ENCODE peak calls at places on chromosome 22, in four cellular contexts. B is nephron progenitor cell, J is thyroid gland, V is neural progenitor cell. R is an unnamed sample.
A peak's percentile ranks its signal among the peaks of the same experiment; 100 is the strongest.

GRCh38 chr22:29167032-29167911 is 38.4 kb upstream of the EMID1 start:
- DNase-seq in V (no peak), B (no peak), J (no peak), R (no peak)

GRCh38 chr22:29352778-29353177 is 35.6 kb downstream of the AP1B1 start:
- DNase-seq in V (no peak), B (no peak), J (no peak), R (no peak)

GRCh38 chr22:36982136-36982535 is 37.1 kb downstream of the TST start:
- DNase-seq in V (peak; percentile 23), J (no peak), B (no peak), R (no peak)

GRCh38 chr22:41052661-41053490 is 39.5 kb upstream of the EP300 start:
- DNase-seq in B (no peak), J (peak; percentile 57), V (no peak), R (no peak)

GRCh38 chr22:46352276-46352675 is 16.8 kb downstream of the TRMU start:
- DNase-seq in J (no peak), B (no peak), V (no peak), R (no peak)

GRCh38 chr22:35191412-35191811 is 65.9 kb upstream of the HMGXB4 start:
- DNase-seq in B (no peak), J (no peak), V (no peak), R (no peak)

GRCh38 chr22:43060213-43060612 is 29.0 kb downstream of the TTLL1 start:
- DNase-seq in V (peak; percentile 67), B (peak; percentile 71), J (peak; percentile 26), R (no peak)

GRCh38 chr22:29183971-29184595 is 21.6 kb upstream of the EMID1 start:
- DNase-seq in V (no peak), B (no peak), J (no peak), R (no peak)

GRCh38 chr22:46007848-46008261 is 30.9 kb upstream of the WNT7B start:
- DNase-seq in B (no peak), V (no peak), J (peak; percentile 38), R (no peak)

GRCh38 chr22:27032121-27032761 is 374.9 kb downstream of the MIAT start:
- DNase-seq in V (peak; percentile 11), J (no peak), B (peak; percentile 56), R (no peak)
- TF ChIP-seq CTCF in V (peak; percentile 34), J (no peak), B (peak; percentile 42), R (no peak)

DNA sequence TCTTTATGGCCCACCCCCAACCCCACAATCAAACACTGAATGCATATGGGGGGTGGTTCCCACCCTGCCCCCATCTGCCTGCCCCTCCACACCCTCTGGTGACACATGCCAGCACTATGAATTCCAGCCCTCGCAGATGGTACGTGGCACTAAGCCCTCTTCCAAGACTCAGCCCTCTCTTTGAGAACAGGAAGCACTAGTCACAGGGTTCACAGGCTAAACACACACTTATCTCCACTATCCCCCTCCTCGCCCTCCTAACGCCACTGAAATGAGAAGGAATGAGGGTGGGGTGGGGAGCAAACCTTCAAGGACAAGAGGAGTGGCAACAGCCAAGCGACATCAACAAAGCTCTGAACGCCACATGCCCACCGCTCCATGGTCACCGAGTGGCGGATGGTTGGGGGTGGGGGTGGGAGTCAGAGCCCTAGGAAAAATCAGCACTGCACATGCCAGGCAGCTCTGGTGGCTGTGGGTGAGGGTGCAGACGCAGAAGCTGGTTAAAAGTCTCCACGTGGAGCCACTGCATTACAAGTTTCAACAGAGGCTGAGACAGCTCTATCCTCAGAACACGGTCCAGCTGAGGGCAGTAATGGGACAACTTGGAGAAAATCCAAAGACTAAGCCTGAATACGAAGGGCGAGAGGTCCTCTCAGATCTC is 33.6 kb downstream of the TMEM184B start:
- DNase-seq in J (peak; percentile 85), V (no peak), B (no peak), R (no peak)
- TF ChIP-seq CTCF in J (no peak), V (no peak), B (no peak), R (no peak)

GRCh38 chr22:24205438-24206189 is 24.3 kb downstream of the SUSD2 start:
- DNase-seq in J (no peak), V (no peak), B (no peak), R (no peak)
- TF ChIP-seq CTCF in J (no peak), V (no peak), B (no peak), R (no peak)

DNA sequence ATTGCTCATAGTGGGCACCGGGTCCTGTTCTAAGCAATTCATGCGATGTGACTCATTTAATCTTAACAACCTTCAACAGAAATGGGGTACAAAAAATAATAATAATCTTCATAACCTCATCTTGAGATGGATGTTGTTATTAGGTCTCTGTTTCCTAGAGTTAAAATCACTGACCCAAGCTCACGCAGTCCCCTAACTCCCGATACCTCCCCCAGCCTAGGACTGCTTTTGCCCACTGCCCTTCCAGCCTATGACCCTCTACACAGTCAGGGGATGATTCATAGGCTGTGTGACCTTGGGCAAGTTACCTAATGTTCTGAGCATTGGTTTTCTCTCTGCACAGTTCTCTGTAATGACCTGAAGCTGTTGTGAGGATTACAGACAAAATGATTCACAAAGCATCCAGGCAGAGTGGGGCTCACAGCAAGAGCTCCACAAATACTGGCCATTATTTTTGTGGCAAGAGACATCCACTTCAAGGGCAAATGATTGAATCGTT is 19.9 kb downstream of the MTFP1 start:
- DNase-seq in B (no peak), J (no peak), V (no peak), R (peak; percentile 24)
- TF ChIP-seq CTCF in B (no peak), J (peak; percentile 3), V (no peak), R (peak; percentile 68)

GRCh38 chr22:50145741-50146439 is 24.6 kb upstream of the PANX2 start:
- DNase-seq in B (peak; percentile 27), V (no peak), J (no peak), R (no peak)

GRCh38 chr22:50144005-50144614 is 26.4 kb upstream of the PANX2 start:
- DNase-seq in J (no peak), V (no peak), B (no peak), R (no peak)

GRCh38 chr22:50148166-50148500 is 22.4 kb upstream of the PANX2 start:
- DNase-seq in J (no peak), B (no peak), V (no peak), R (no peak)

GRCh38 chr22:50148991-50149721 is 21.4 kb upstream of the PANX2 start:
- DNase-seq in V (peak; percentile 78), B (peak; percentile 65), J (peak; percentile 52), R (peak; percentile 86)

GRCh38 chr22:50146440-50147228 is 23.9 kb upstream of the PANX2 start:
- DNase-seq in V (peak; percentile 40), J (peak; percentile 59), B (peak; percentile 59), R (peak; percentile 48)
- TF ChIP-seq CTCF in V (peak; percentile 43), J (peak; percentile 52), B (peak; percentile 56), R (peak; percentile 41)